ENCODE peak calls at places on chromosomes 2 and 18, in six cellular contexts. E, V, Z, A, H and S are unnamed samples.

GRCh38 chr2:96806468-96807126 is 9.5 kb upstream of the CNNM3 start:
- DNase-seq in E (no peak), V (peak), Z (no peak), A (no peak), H (no peak), S (no peak)

GRCh38 chr2:181810823-181811695 is 80.5 kb upstream of the ITPRID2 start:
- DNase-seq in E (no peak), V (peak), Z (no peak), A (peak), H (peak), S (peak)

GRCh38 chr2:15619938-15620337 is 28.3 kb downstream of the DDX1 start:
- DNase-seq in E (no peak), V (no peak), Z (no peak), A (no peak), H (no peak), S (no peak)

GRCh38 chr2:158024288-158024898 is 77.3 kb upstream of the UPP2 start:
- DNase-seq in E (peak), V (peak), Z (peak), A (no peak), H (peak), S (no peak)

GRCh38 chr2:189249171-189249570 is 69.6 kb upstream of the COL5A2 start:
- DNase-seq in E (no peak), V (no peak), Z (no peak), A (no peak), H (no peak), S (no peak)

GRCh38 chr2:237888389-237888788 is 29.0 kb downstream of the RAMP1 start:
- DNase-seq in E (no peak), V (no peak), Z (no peak), A (no peak), H (no peak), S (no peak)

GRCh38 chr2:3094999-3095958 is 282.3 kb downstream of the EIPR1 start:
- DNase-seq in E (no peak), V (no peak), Z (no peak), A (no peak), H (no peak), S (no peak)

GRCh38 chr2:112644933-112645395 is 775 bp upstream of the SLC20A1 start:
- DNase-seq in E (no peak), V (no peak), Z (no peak), A (no peak), H (no peak), S (no peak)

GRCh38 chr2:188042412-188042811 is 249.3 kb upstream of the GULP1 start:
- DNase-seq in E (no peak), V (peak), Z (no peak), A (no peak), H (peak), S (peak)

GRCh38 chr2:62309465-62310091 is 113.7 kb downstream of the B3GNT2 start:
- DNase-seq in E (no peak), V (no peak), Z (no peak), A (no peak), H (no peak), S (no peak)

GRCh38 chr2:203279288-203279687 is 40.5 kb downstream of the CYP20A1 start:
- DNase-seq in E (no peak), V (peak), Z (no peak), A (no peak), H (no peak), S (no peak)

GRCh38 chr2:127235082-127235702 is 15.1 kb upstream of the CYP27C1 start:
- DNase-seq in E (no peak), V (no peak), Z (no peak), A (no peak), H (no peak), S (no peak)

GRCh38 chr2:147450661-147451060 is 394.2 kb upstream of the ACVR2A start:
- DNase-seq in E (peak), V (no peak), Z (no peak), A (no peak), H (no peak), S (no peak)

GRCh38 chr2:29042581-29043075 is 31.7 kb downstream of the PCARE start:
- DNase-seq in E (no peak), V (no peak), Z (no peak), A (peak), H (no peak), S (no peak)

GRCh38 chr2:112048887-112049286 is 6.2 kb upstream of the TMEM87B start:
- DNase-seq in E (no peak), V (peak), Z (no peak), A (peak), H (no peak), S (no peak)

GRCh38 chr2:207311316-207312005 is 145.7 kb upstream of the KLF7 start:
- DNase-seq in E (no peak), V (peak), Z (no peak), A (peak), H (peak), S (peak)

GRCh38 chr2:203327582-203327917 is 644 bp upstream of the ABI2 start:
- DNase-seq in E (no peak), V (no peak), Z (no peak), A (no peak), H (peak), S (no peak)

GRCh38 chr2:240302933-240303332 is 132.5 kb upstream of the GPC1 start:
- DNase-seq in E (no peak), V (no peak), Z (no peak), A (no peak), H (no peak), S (no peak)

GRCh38 chr2:222504714-222505113 is 80.4 kb downstream of the SGPP2 start:
- DNase-seq in E (no peak), V (no peak), Z (no peak), A (no peak), H (no peak), S (no peak)

GRCh38 chr2:231138699-231139098 is 13.9 kb upstream of the HTR2B start:
- DNase-seq in E (no peak), V (no peak), Z (no peak), A (peak), H (no peak), S (no peak)

GRCh38 chr2:231318954-231319353 is 76.6 kb upstream of the B3GNT7 start:
- DNase-seq in E (no peak), V (no peak), Z (no peak), A (no peak), H (no peak), S (no peak)

GRCh38 chr2:64731746-64732145 is 78.0 kb upstream of the SERTAD2 start:
- DNase-seq in E (no peak), V (no peak), Z (no peak), A (no peak), H (no peak), S (no peak)

GRCh38 chr18:39414009-39414700 is 1848.6 kb upstream of the CELF4 start:
- DNase-seq in E (no peak), V (peak), Z (no peak), A (no peak), H (peak), S (peak)

GRCh38 chr2:135742307-135742838 is 718 bp downstream of the UBXN4 start:
- DNase-seq in E (no peak), V (peak), Z (peak), A (peak), H (peak), S (no peak)

GRCh38 chr2:69641887-69642708 is 1.4 kb downstream of the AAK1 start:
- DNase-seq in E (no peak), V (no peak), Z (no peak), A (no peak), H (no peak), S (no peak)

GRCh38 chr2:66457545-66457944 is 22.6 kb downstream of the MEIS1 start:
- DNase-seq in E (no peak), V (no peak), Z (no peak), A (no peak), H (no peak), S (no peak)

GRCh38 chr2:54271843-54272600 is 16.0 kb upstream of the TSPYL6 start:
- DNase-seq in E (no peak), V (no peak), Z (no peak), A (no peak), H (no peak), S (no peak)

GRCh38 chr2:46776687-46777327 is 138.8 kb downstream of the MCFD2 start:
- DNase-seq in E (peak), V (peak), Z (peak), A (peak), H (peak), S (peak)

GRCh38 chr2:71240794-71241193 is 13.9 kb upstream of the PAIP2B start:
- DNase-seq in E (no peak), V (no peak), Z (no peak), A (no peak), H (no peak), S (no peak)

GRCh38 chr2:239957681-239958181 is 67.4 kb downstream of the NDUFA10 start:
- DNase-seq in E (no peak), V (no peak), Z (no peak), A (no peak), H (no peak), S (no peak)

GRCh38 chr2:233152541-233152940 is 92.4 kb downstream of the INPP5D start:
- DNase-seq in E (no peak), V (no peak), Z (no peak), A (no peak), H (no peak), S (no peak)

GRCh38 chr18:39487932-39488331 is 1922.3 kb upstream of the CELF4 start:
- DNase-seq in E (peak), V (no peak), Z (no peak), A (no peak), H (no peak), S (no peak)